ENCODE peak calls at places on chromosomes 7 and 10, in ten cellular contexts. D is CD8-positive, alpha-beta T cell; A is Caco-2; C is left lung; E is hepatocyte; S is ovary; M is fibroblast of lung; O is mesenchymal stem cell; U is astrocyte; X is HAP-1. Z is an unnamed sample. For H3K4me1 and H3K27me3, the result is how much of the 10 kb centered on the place peaks cover.

GRCh38 chr10:61159253-61159652 is 215.3 kb upstream of the RHOBTB1 start:
- DNase-seq in U (peak), C (no peak), S (no peak), E (no peak), D (no peak), M (peak), X (no peak), A (no peak), O (no peak), Z (no peak)

GRCh38 chr7:6260291-6261183 is 11.9 kb downstream of the CYTH3 start:
- DNase-seq in U (peak), M (peak), D (no peak), S (no peak), X (no peak), A (no peak), O (no peak), C (no peak), E (no peak), Z (no peak)

GRCh38 chr7:159148430-159149395 is 4.0 kb upstream of the VIPR2 start:
- DNase-seq in M (no peak), U (no peak), D (no peak), S (no peak), X (no peak), O (no peak), E (no peak), A (no peak), C (no peak), Z (no peak)

GRCh38 chr10:77372400-77372799 is 265.2 kb downstream of the KCNMA1 start:
- DNase-seq in C (no peak), E (no peak), D (no peak), O (no peak), U (no peak), X (no peak), M (no peak), A (no peak), S (no peak), Z (no peak)

GRCh38 chr10:114520453-114520852 is 116.2 kb upstream of the AFAP1L2 start:
- DNase-seq in U (peak), M (peak), E (peak), S (no peak), X (peak), D (no peak), A (no peak), C (no peak), O (peak), Z (no peak)

GRCh38 chr10:126846959-126847358 is 58.3 kb upstream of the DOCK1 start:
- DNase-seq in D (no peak), O (no peak), U (no peak), E (no peak), C (no peak), A (no peak), X (no peak), M (no peak), S (no peak), Z (no peak)

GRCh38 chr10:28273343-28273742 is 29.5 kb downstream of the MPP7 start:
- DNase-seq in O (no peak), M (no peak), S (no peak), D (no peak), A (no peak), U (no peak), X (no peak), C (no peak), E (no peak), Z (no peak)

GRCh38 chr7:140653319-140654108 is 12.9 kb upstream of the DENND2A start:
- DNase-seq in C (no peak), X (peak), U (peak), D (no peak), A (peak), E (peak), M (peak), S (peak), O (peak), Z (no peak)

GRCh38 chr7:142130282-142130681 is 18.8 kb downstream of the MGAM2 start:
- DNase-seq in U (no peak), A (no peak), C (no peak), S (no peak), X (no peak), E (no peak), O (no peak), D (no peak), M (no peak), Z (no peak)

GRCh38 chr10:22505923-22506685 is 160.8 kb downstream of the SPAG6 start:
- DNase-seq in O (no peak), M (peak), D (peak), C (peak), X (no peak), A (no peak), U (no peak), E (peak), S (no peak), Z (no peak)

GRCh38 chr7:15889501-15889900 is 203.0 kb upstream of the MEOX2 start:
- DNase-seq in M (peak), U (no peak), X (peak), D (no peak), C (no peak), S (no peak), E (peak), A (peak), O (peak), Z (no peak)

GRCh38 chr10:113592380-113592779 is 39.5 kb downstream of the HABP2 start:
- DNase-seq in U (no peak), M (no peak), X (no peak), A (no peak), E (no peak), O (no peak), D (no peak), C (no peak), S (no peak), Z (no peak)

GRCh38 chr10:124249812-124250432 is 156.5 kb upstream of the CHST15 start:
- DNase-seq in S (no peak), U (no peak), X (no peak), A (no peak), C (no peak), M (no peak), E (no peak), D (no peak), O (no peak), Z (no peak)

GRCh38 chr10:119620241-119620753 is 23.5 kb upstream of the TIAL1 start:
- DNase-seq in S (no peak), O (peak), X (no peak), C (no peak), D (no peak), A (no peak), E (no peak), M (peak), U (peak), Z (no peak)

GRCh38 chr7:105719395-105719794 is 138.1 kb upstream of the EFCAB10 start:
- DNase-seq in D (no peak), E (no peak), A (no peak), C (no peak), X (no peak), O (no peak), U (no peak), M (no peak), S (no peak), Z (no peak)

GRCh38 chr7:123054357-123055133 is 59.0 kb upstream of the TAS2R16 start:
- DNase-seq in D (no peak), E (peak), C (no peak), M (no peak), S (no peak), O (no peak), A (no peak), U (no peak), X (no peak), Z (peak)

GRCh38 chr10:99612167-99612831 is 7.9 kb downstream of the SLC25A28 start:
- DNase-seq in U (peak), A (no peak), E (peak), D (no peak), X (peak), O (peak), S (peak), M (peak), C (no peak), Z (no peak)

GRCh38 chr7:1532456-1533254 is 2.2 kb downstream of the MAFK start:
- DNase-seq in X (no peak), A (no peak), E (peak), M (peak), C (peak), U (peak), D (no peak), S (peak), O (peak), Z (peak)

GRCh38 chr10:43186150-43186549 is 47.9 kb downstream of the CSGALNACT2 start:
- DNase-seq in X (no peak), A (no peak), M (peak), O (peak), U (no peak), C (no peak), D (no peak), S (no peak), E (no peak), Z (no peak)

DNA sequence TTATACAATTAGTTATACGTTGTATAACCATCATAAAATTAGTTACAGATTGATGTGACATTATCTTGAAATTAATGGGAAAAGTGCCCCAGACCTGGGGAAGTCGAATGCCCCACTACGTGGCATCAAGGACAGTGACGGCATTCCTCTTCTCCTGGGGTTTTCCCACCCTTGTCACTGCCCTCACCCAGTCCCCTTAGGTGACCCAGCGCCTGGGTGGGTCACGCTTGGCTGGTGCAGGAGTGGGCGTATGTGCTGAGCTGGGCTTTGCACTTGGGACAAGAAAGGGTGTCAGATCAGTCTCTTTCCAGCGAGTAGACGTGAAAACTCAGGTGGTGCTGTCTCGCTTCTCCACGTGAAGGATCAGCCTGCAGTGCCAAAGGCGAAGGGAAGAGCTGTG is 7.6 kb downstream of the FOXK1 start:
- DNase-seq in U (no peak), O (no peak), D (no peak), M (no peak), C (peak), A (no peak), X (no peak), E (no peak), S (no peak), Z (no peak)
- H3K4me1 ChIP-seq in U (under half), O (under half), D (half or more), M (under half), C (under half), A (under half), X (under half), E (under half), S (under half), Z (under half)

DNA sequence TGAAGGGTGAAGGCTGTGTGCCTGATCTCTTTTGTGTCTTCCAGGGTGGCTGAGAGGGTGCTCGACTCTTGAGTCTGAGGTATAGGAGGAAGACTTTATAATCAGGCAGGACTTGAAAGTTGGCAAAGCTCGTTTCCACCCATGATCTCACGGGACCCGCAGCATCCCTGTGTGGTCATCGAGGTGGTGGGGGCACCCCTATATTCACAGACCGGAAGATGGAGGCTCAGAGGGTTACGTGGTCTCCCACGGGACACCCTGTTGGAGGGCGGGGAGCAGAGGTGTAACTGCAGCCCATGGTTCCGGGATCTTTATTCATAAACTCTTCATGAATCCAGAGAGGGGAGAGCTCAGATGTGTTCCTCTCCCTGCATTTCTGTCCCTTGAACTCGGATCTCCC is 9.6 kb upstream of the SHH start:
- DNase-seq in U (no peak), E (no peak), S (no peak), D (no peak), C (no peak), A (no peak), M (no peak), X (no peak), O (no peak), Z (no peak)
- H3K27me3 ChIP-seq in U (under half), E (under half), S (under half), D (under half), C (half or more), A (under half), M (under half), X (under half), O (under half), Z (under half)

DNA sequence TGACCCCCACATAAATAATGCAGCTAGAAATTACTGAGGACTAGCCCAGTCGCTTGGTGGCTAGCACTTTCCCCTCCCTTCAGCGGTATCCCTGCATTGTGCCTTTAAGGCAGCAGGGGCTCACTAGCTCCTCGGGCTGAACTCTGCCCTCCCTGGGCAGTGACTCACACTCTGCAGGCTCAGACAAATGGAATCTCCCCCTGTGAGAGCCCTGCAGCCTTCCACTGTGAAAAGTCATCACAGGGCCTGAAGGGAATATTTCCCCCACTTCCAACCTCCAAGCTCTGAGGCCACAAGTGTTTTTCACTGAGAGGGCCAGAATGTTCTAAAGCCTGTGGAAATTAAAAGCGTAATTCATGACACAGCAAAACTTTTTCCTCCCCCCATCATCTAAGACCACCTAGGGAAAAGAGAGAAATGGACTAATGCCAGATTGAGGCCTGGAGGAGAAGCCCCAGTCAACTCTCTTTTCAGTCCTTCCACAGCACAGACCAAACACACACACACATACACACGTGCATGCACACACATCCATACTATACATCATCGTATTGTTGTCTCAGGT is 93.6 kb upstream of the COL1A2 start:
- DNase-seq in C (peak), U (peak), S (peak), D (no peak), M (peak), A (peak), X (peak), O (peak), E (peak), Z (peak)
- H3K4me1 ChIP-seq in C (under half), U (half or more), S (under half), D (under half), M (half or more), A (under half), X (under half), O (under half), E (half or more), Z (under half)

GRCh38 chr7:149789101-149789500 is 15.7 kb upstream of the ZNF467 start:
- DNase-seq in C (no peak), U (no peak), A (no peak), O (no peak), D (no peak), S (no peak), X (no peak), M (no peak), E (no peak), Z (peak)

GRCh38 chr7:149790146-149790548 is 16.8 kb upstream of the ZNF467 start:
- DNase-seq in C (peak), M (no peak), A (no peak), E (peak), O (peak), X (no peak), D (no peak), S (no peak), U (no peak), Z (peak)

GRCh38 chr7:149792220-149792595 is 18.8 kb upstream of the ZNF467 start:
- DNase-seq in S (no peak), A (no peak), U (no peak), D (no peak), M (no peak), X (no peak), E (no peak), O (no peak), C (no peak), Z (no peak)

GRCh38 chr7:149791411-149792219 is 18.2 kb upstream of the ZNF467 start:
- DNase-seq in O (no peak), X (no peak), A (no peak), D (no peak), E (no peak), C (no peak), U (no peak), M (no peak), S (no peak), Z (no peak)

DNA sequence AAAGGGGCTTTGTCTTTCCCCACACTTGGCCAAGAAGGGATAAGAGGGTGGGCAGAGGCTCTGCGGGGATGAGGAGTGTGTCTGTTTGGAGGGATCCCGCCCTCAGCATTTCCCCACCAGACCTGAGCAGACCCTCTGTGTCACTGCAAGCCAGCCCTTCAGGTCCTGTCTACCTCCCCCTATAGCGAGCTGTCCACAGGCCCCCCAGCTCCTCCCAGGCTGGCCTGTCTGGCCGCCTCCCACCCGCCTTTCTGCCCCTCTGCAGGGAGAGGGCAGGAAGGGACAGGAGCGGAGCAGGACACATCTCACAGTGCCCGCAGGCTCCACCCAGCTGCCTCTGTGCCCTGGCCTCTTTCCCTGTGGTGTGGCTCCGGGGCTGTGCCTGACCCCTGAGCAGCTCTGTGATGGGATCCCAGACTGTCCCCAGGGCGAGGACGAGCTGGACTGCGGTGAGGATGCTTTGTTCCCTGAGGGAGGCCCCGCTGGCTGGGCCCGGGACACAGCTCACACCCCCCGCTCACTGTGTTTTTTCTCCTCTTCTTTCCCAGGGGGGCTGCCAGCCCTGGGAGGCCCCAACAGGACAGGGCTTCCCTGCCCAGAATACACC is 17.5 kb upstream of the ZNF467 start:
- DNase-seq in D (no peak), M (no peak), C (no peak), X (no peak), U (no peak), A (no peak), E (no peak), O (no peak), S (no peak), Z (peak)
- H3K27me3 ChIP-seq in D (under half), M (under half), C (under half), X (under half), U (under half), A (under half), E (under half), O (half or more), S (under half), Z (under half)

GRCh38 chr10:18773180-18773579 is 113.9 kb downstream of the ARL5B start:
- DNase-seq in X (no peak), M (no peak), S (no peak), U (no peak), C (no peak), O (no peak), E (no peak), A (no peak), D (no peak), Z (no peak)
- H3K4me1 ChIP-seq in X (under half), M (under half), S (under half), U (under half), C (under half), O (under half), E (under half), A (under half), D (under half), Z (under half)

GRCh38 chr10:132926070-132926469 is 16.3 kb downstream of the CFAP46 start:
- DNase-seq in X (no peak), C (peak), A (no peak), S (no peak), M (no peak), E (no peak), D (no peak), U (no peak), O (no peak), Z (no peak)
- H3K27me3 ChIP-seq in X (under half), C (under half), A (under half), S (under half), M (under half), E (under half), D (under half), U (under half), O (under half), Z (under half)

DNA sequence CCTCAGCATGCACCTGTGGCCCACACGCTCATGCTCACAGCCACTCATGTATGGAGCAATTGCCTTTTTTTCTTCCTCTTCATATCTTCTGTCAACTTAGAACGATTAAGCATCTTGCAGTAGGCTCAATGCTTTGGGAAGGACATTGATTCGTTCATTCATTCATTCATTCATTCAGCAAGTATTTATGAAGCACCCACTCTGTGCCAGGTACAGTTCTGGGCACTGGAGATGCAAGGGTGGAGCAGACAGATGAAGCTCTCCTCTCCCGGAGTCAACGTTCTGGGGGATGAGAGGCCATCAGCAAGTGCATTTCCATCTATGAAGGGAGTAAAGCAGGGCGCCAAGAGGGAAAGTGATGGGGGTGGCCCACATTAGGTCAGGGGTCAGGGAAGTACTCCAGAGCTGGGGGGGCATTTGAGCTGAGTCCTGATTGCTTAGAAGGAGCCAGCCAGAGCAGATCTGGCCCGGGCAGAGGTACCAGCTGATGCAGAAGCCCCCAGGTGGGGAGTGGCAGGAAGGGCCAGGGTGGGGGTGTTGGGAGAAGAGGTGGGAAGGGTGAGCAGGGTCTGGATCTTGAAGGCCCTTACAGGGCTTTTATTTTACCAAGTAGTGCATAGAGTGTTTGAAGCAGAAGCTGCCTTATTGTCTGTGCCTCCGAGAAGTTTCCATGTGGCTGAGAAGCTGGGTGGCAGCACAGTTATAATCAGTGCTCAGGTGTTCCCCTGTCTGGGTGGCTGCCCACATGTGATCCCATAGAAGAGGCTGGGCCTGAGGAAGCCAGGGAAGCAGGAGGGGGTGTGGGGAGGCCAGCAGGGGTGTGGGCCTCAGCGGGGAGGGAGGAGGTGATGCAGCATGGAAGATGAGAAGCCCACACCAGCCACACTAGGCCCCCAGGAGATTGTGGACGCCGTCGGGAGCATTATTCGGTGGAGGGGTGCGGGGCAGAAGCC is 36.2 kb downstream of the CHST3 start:
- DNase-seq in U (no peak), A (no peak), D (no peak), S (no peak), M (no peak), O (no peak), E (no peak), X (no peak), C (no peak), Z (no peak)
- H3K4me1 ChIP-seq in U (under half), A (under half), D (under half), S (under half), M (under half), O (under half), E (under half), X (under half), C (under half), Z (under half)

DNA sequence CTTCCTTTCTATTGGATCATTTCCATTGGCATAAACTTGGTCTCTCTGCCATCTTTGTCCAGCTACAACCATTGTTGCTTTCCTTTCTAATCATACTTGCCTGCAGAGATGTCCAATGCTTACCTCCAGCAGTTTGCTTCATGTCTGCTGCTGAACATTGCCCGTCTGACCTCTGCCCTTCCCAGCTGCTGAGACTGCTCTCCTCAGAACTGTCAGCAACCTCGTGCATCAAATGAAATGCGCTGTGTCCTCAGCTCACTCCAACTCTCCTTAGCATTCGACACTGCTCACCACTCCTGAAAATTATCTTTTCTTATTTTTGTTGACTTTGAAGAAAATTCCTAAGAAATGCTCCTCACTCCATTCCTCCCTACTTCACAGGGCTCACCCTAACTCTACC is 5.0 kb downstream of the FAM170B start:
- DNase-seq in S (no peak), M (no peak), U (no peak), X (no peak), C (no peak), O (no peak), A (no peak), D (no peak), E (no peak), Z (no peak)
- H3K27me3 ChIP-seq in S (under half), M (under half), U (under half), X (under half), C (under half), O (under half), A (under half), D (under half), E (under half), Z (under half)

Z was measured in pancreas.